ENCODE peak calls at places on chromosomes 13 and 19, in eight cellular contexts. One of them, this sample, is unnamed.
A peak's percentile ranks its signal among the peaks of the same experiment; 100 is the strongest.

GRCh38 chr19:11345122-11345752 is 831 bp downstream of the TMEM205 start:
- DNase-seq in dermis blood vessel endothelial cell: peak; percentile 16
- DNase-seq in activated CD4-positive, alpha-beta T cell treated with anti-CD3 and anti-CD28 coated beads, Interleukin-2, amount 10 ng/mL, durations not matched to agents 7 days and 5 days: no peak
- DNase-seq in breast epithelium: no peak
- DNase-seq in NB4: no peak
- DNase-seq in substantia nigra: peak; percentile 17
- DNase-seq in T-helper 1 cell: no peak
- DNase-seq in body of pancreas: peak; percentile 28
- DNase-seq in this sample: no peak

GRCh38 chr19:15671891-15672579 is 852 bp upstream of the CYP4F12 start:
- DNase-seq in substantia nigra: no peak
- DNase-seq in T-helper 1 cell: no peak
- DNase-seq in NB4: no peak
- DNase-seq in body of pancreas: no peak
- DNase-seq in activated CD4-positive, alpha-beta T cell treated with anti-CD3 and anti-CD28 coated beads, Interleukin-2, amount 10 ng/mL, durations not matched to agents 7 days and 5 days: no peak
- DNase-seq in breast epithelium: no peak
- DNase-seq in dermis blood vessel endothelial cell: no peak
- DNase-seq in this sample: no peak

GRCh38 chr13:109547942-109548860 is 238.2 kb downstream of the IRS2 start:
- DNase-seq in dermis blood vessel endothelial cell: no peak
- DNase-seq in T-helper 1 cell: no peak
- DNase-seq in NB4: no peak
- DNase-seq in activated CD4-positive, alpha-beta T cell treated with anti-CD3 and anti-CD28 coated beads, Interleukin-2, amount 10 ng/mL, durations not matched to agents 7 days and 5 days: no peak
- DNase-seq in breast epithelium: no peak
- DNase-seq in body of pancreas: no peak
- DNase-seq in substantia nigra: no peak
- DNase-seq in this sample: no peak

GRCh38 chr13:67117010-67117550 is 113.1 kb downstream of the PCDH9 start:
- DNase-seq in dermis blood vessel endothelial cell: no peak
- DNase-seq in NB4: no peak
- DNase-seq in breast epithelium: no peak
- DNase-seq in T-helper 1 cell: no peak
- DNase-seq in substantia nigra: no peak
- DNase-seq in activated CD4-positive, alpha-beta T cell treated with anti-CD3 and anti-CD28 coated beads, Interleukin-2, amount 10 ng/mL, durations not matched to agents 7 days and 5 days: no peak
- DNase-seq in body of pancreas: no peak
- DNase-seq in this sample: no peak

GRCh38 chr13:42769650-42770049 is 11.7 kb upstream of the FAM216B start:
- DNase-seq in NB4: no peak
- DNase-seq in breast epithelium: no peak
- DNase-seq in body of pancreas: no peak
- DNase-seq in T-helper 1 cell: no peak
- DNase-seq in dermis blood vessel endothelial cell: no peak
- DNase-seq in activated CD4-positive, alpha-beta T cell treated with anti-CD3 and anti-CD28 coated beads, Interleukin-2, amount 10 ng/mL, durations not matched to agents 7 days and 5 days: no peak
- DNase-seq in substantia nigra: no peak
- DNase-seq in this sample: no peak

GRCh38 chr13:108154421-108154858 is 60.9 kb downstream of the LIG4 start:
- DNase-seq in breast epithelium: no peak
- DNase-seq in body of pancreas: peak; percentile 64
- DNase-seq in activated CD4-positive, alpha-beta T cell treated with anti-CD3 and anti-CD28 coated beads, Interleukin-2, amount 10 ng/mL, durations not matched to agents 7 days and 5 days: no peak
- DNase-seq in NB4: no peak
- DNase-seq in substantia nigra: no peak
- DNase-seq in dermis blood vessel endothelial cell: no peak
- DNase-seq in T-helper 1 cell: no peak
- DNase-seq in this sample: no peak

GRCh38 chr19:34808566-34808965 is 35.6 kb upstream of the ZNF599 start:
- DNase-seq in NB4: no peak
- DNase-seq in T-helper 1 cell: no peak
- DNase-seq in body of pancreas: no peak
- DNase-seq in activated CD4-positive, alpha-beta T cell treated with anti-CD3 and anti-CD28 coated beads, Interleukin-2, amount 10 ng/mL, durations not matched to agents 7 days and 5 days: no peak
- DNase-seq in breast epithelium: no peak
- DNase-seq in substantia nigra: no peak
- DNase-seq in dermis blood vessel endothelial cell: peak; percentile 39
- DNase-seq in this sample: no peak

GRCh38 chr19:11264452-11265176 is 2.3 kb upstream of the DOCK6 start:
- DNase-seq in body of pancreas: peak; percentile 47
- DNase-seq in activated CD4-positive, alpha-beta T cell treated with anti-CD3 and anti-CD28 coated beads, Interleukin-2, amount 10 ng/mL, durations not matched to agents 7 days and 5 days: no peak
- DNase-seq in NB4: no peak
- DNase-seq in T-helper 1 cell: no peak
- DNase-seq in breast epithelium: peak; percentile 75
- DNase-seq in dermis blood vessel endothelial cell: peak; percentile 92
- DNase-seq in substantia nigra: no peak
- DNase-seq in this sample: no peak

GRCh38 chr13:109646423-109646822 is 140.0 kb downstream of the IRS2 start:
- DNase-seq in breast epithelium: no peak
- DNase-seq in NB4: no peak
- DNase-seq in substantia nigra: no peak
- DNase-seq in activated CD4-positive, alpha-beta T cell treated with anti-CD3 and anti-CD28 coated beads, Interleukin-2, amount 10 ng/mL, durations not matched to agents 7 days and 5 days: no peak
- DNase-seq in dermis blood vessel endothelial cell: no peak
- DNase-seq in T-helper 1 cell: no peak
- DNase-seq in body of pancreas: no peak
- DNase-seq in this sample: no peak

GRCh38 chr13:35475960-35476943 is at the start of gene MAB21L1:
- DNase-seq in substantia nigra: peak; percentile 87
- DNase-seq in dermis blood vessel endothelial cell: peak; percentile 14
- DNase-seq in activated CD4-positive, alpha-beta T cell treated with anti-CD3 and anti-CD28 coated beads, Interleukin-2, amount 10 ng/mL, durations not matched to agents 7 days and 5 days: peak; percentile 12
- DNase-seq in body of pancreas: no peak
- DNase-seq in NB4: peak; percentile 40
- DNase-seq in breast epithelium: peak; percentile 49
- DNase-seq in T-helper 1 cell: no peak
- DNase-seq in this sample: peak; percentile 69

GRCh38 chr13:98504371-98504963 is 72.4 kb downstream of the STK24 start:
- DNase-seq in activated CD4-positive, alpha-beta T cell treated with anti-CD3 and anti-CD28 coated beads, Interleukin-2, amount 10 ng/mL, durations not matched to agents 7 days and 5 days: no peak
- DNase-seq in T-helper 1 cell: no peak
- DNase-seq in NB4: peak; percentile 53
- DNase-seq in substantia nigra: no peak
- DNase-seq in breast epithelium: no peak
- DNase-seq in dermis blood vessel endothelial cell: no peak
- DNase-seq in body of pancreas: peak; percentile 3
- DNase-seq in this sample: no peak

GRCh38 chr19:41910240-41910991 is 17.8 kb downstream of the ERFL start:
- DNase-seq in activated CD4-positive, alpha-beta T cell treated with anti-CD3 and anti-CD28 coated beads, Interleukin-2, amount 10 ng/mL, durations not matched to agents 7 days and 5 days: no peak
- DNase-seq in breast epithelium: no peak
- DNase-seq in substantia nigra: no peak
- DNase-seq in T-helper 1 cell: no peak
- DNase-seq in NB4: no peak
- DNase-seq in dermis blood vessel endothelial cell: no peak
- DNase-seq in body of pancreas: no peak
- DNase-seq in this sample: no peak

GRCh38 chr19:35000647-35001501 is 751 bp downstream of the GRAMD1A start:
- DNase-seq in body of pancreas: peak; percentile 66
- DNase-seq in breast epithelium: no peak
- DNase-seq in substantia nigra: peak; percentile 89
- DNase-seq in T-helper 1 cell: peak; percentile 54
- DNase-seq in dermis blood vessel endothelial cell: peak; percentile 56
- DNase-seq in activated CD4-positive, alpha-beta T cell treated with anti-CD3 and anti-CD28 coated beads, Interleukin-2, amount 10 ng/mL, durations not matched to agents 7 days and 5 days: peak; percentile 66
- DNase-seq in NB4: peak; percentile 70
- DNase-seq in this sample: peak; percentile 33

GRCh38 chr13:113152894-113153809 is 5.3 kb upstream of the PROZ start:
- DNase-seq in body of pancreas: peak; percentile 60
- DNase-seq in activated CD4-positive, alpha-beta T cell treated with anti-CD3 and anti-CD28 coated beads, Interleukin-2, amount 10 ng/mL, durations not matched to agents 7 days and 5 days: no peak
- DNase-seq in T-helper 1 cell: no peak
- DNase-seq in NB4: peak; percentile 23
- DNase-seq in breast epithelium: peak; percentile 51
- DNase-seq in substantia nigra: no peak
- DNase-seq in dermis blood vessel endothelial cell: peak; percentile 24
- DNase-seq in this sample: no peak

GRCh38 chr19:48413879-48414623 is 20.6 kb downstream of the GRIN2D start:
- DNase-seq in NB4: peak; percentile 79
- DNase-seq in breast epithelium: no peak
- DNase-seq in dermis blood vessel endothelial cell: no peak
- DNase-seq in T-helper 1 cell: no peak
- DNase-seq in substantia nigra: no peak
- DNase-seq in body of pancreas: no peak
- DNase-seq in activated CD4-positive, alpha-beta T cell treated with anti-CD3 and anti-CD28 coated beads, Interleukin-2, amount 10 ng/mL, durations not matched to agents 7 days and 5 days: no peak
- DNase-seq in this sample: no peak

GRCh38 chr19:32876919-32877285 is 7.3 kb upstream of the SLC7A9 start:
- DNase-seq in NB4: no peak
- DNase-seq in dermis blood vessel endothelial cell: no peak
- DNase-seq in activated CD4-positive, alpha-beta T cell treated with anti-CD3 and anti-CD28 coated beads, Interleukin-2, amount 10 ng/mL, durations not matched to agents 7 days and 5 days: no peak
- DNase-seq in substantia nigra: no peak
- DNase-seq in body of pancreas: no peak
- DNase-seq in breast epithelium: no peak
- DNase-seq in T-helper 1 cell: no peak
- DNase-seq in this sample: no peak

GRCh38 chr13:102846261-102847015 is 606 bp downstream of the ERCC5 start:
- DNase-seq in T-helper 1 cell: peak; percentile 31
- DNase-seq in NB4: peak; percentile 82
- DNase-seq in breast epithelium: no peak
- DNase-seq in dermis blood vessel endothelial cell: peak; percentile 52
- DNase-seq in substantia nigra: no peak
- DNase-seq in activated CD4-positive, alpha-beta T cell treated with anti-CD3 and anti-CD28 coated beads, Interleukin-2, amount 10 ng/mL, durations not matched to agents 7 days and 5 days: peak; percentile 56
- DNase-seq in body of pancreas: peak; percentile 23
- DNase-seq in this sample: no peak

GRCh38 chr13:97261254-97262015 is 39.3 kb downstream of the MBNL2 start:
- DNase-seq in dermis blood vessel endothelial cell: peak; percentile 54
- DNase-seq in breast epithelium: no peak
- DNase-seq in T-helper 1 cell: peak; percentile 8
- DNase-seq in NB4: no peak
- DNase-seq in body of pancreas: no peak
- DNase-seq in activated CD4-positive, alpha-beta T cell treated with anti-CD3 and anti-CD28 coated beads, Interleukin-2, amount 10 ng/mL, durations not matched to agents 7 days and 5 days: no peak
- DNase-seq in substantia nigra: no peak
- DNase-seq in this sample: no peak

GRCh38 chr19:4851551-4852290 is 15.7 kb downstream of the PLIN3 start:
- DNase-seq in dermis blood vessel endothelial cell: peak; percentile 79
- DNase-seq in NB4: peak; percentile 55
- DNase-seq in activated CD4-positive, alpha-beta T cell treated with anti-CD3 and anti-CD28 coated beads, Interleukin-2, amount 10 ng/mL, durations not matched to agents 7 days and 5 days: peak; percentile 77
- DNase-seq in substantia nigra: peak; percentile 25
- DNase-seq in body of pancreas: peak; percentile 60
- DNase-seq in T-helper 1 cell: peak; percentile 61
- DNase-seq in breast epithelium: peak; percentile 45
- DNase-seq in this sample: peak; percentile 78

GRCh38 chr13:110330491-110331001 is 23.5 kb downstream of the COL4A2 start:
- DNase-seq in substantia nigra: no peak
- DNase-seq in body of pancreas: no peak
- DNase-seq in activated CD4-positive, alpha-beta T cell treated with anti-CD3 and anti-CD28 coated beads, Interleukin-2, amount 10 ng/mL, durations not matched to agents 7 days and 5 days: no peak
- DNase-seq in dermis blood vessel endothelial cell: no peak
- DNase-seq in NB4: no peak
- DNase-seq in breast epithelium: no peak
- DNase-seq in T-helper 1 cell: no peak
- DNase-seq in this sample: no peak

GRCh38 chr13:103694033-103694432 is 627.8 kb upstream of the SLC10A2 start:
- DNase-seq in T-helper 1 cell: no peak
- DNase-seq in body of pancreas: no peak
- DNase-seq in dermis blood vessel endothelial cell: no peak
- DNase-seq in breast epithelium: no peak
- DNase-seq in activated CD4-positive, alpha-beta T cell treated with anti-CD3 and anti-CD28 coated beads, Interleukin-2, amount 10 ng/mL, durations not matched to agents 7 days and 5 days: no peak
- DNase-seq in substantia nigra: no peak
- DNase-seq in NB4: no peak
- DNase-seq in this sample: no peak

This sample was measured in HEK293T.